ENCODE peak calls at places on chromosomes 16 and 17, in ten cellular contexts. K, D, B, M, J, P, N, G, U and I are unnamed samples.

GRCh38 chr16:27434141-27435051 is 32.4 kb downstream of the IL21R start:
- DNase-seq in K (peak; percentile 22), D (no peak), B (no peak), M (no peak), J (no peak), P (no peak), N (no peak), G (peak; percentile 46), U (no peak), I (peak; percentile 2)

GRCh38 chr16:48525201-48526057 is 84.6 kb downstream of the N4BP1 start:
- DNase-seq in K (no peak), D (no peak), B (no peak), M (no peak), J (no peak), P (no peak), N (no peak), G (peak; percentile 30), U (no peak), I (no peak)

GRCh38 chr16:50604610-50605009 is 56.4 kb downstream of the NKD1 start:
- DNase-seq in K (no peak), D (no peak), B (no peak), M (no peak), J (no peak), P (no peak), N (no peak), G (no peak), U (no peak), I (no peak)

GRCh38 chr16:89193021-89193575 is 7.2 kb downstream of the SLC22A31 start:
- DNase-seq in K (peak; percentile 75), D (no peak), B (peak; percentile 75), M (peak; percentile 93), J (peak; percentile 63), P (no peak), N (peak; percentile 27), G (peak; percentile 95), U (no peak), I (peak; percentile 75)

GRCh38 chr16:3842994-3843393 is 37.5 kb downstream of the CREBBP start:
- DNase-seq in K (no peak), D (no peak), B (peak; percentile 27), M (no peak), J (no peak), P (no peak), N (no peak), G (no peak), U (peak; percentile 49), I (no peak)

GRCh38 chr16:26365555-26365954 is 673.8 kb downstream of the HS3ST4 start:
- DNase-seq in K (no peak), D (no peak), B (no peak), M (no peak), J (no peak), P (no peak), N (no peak), G (no peak), U (no peak), I (no peak)

GRCh38 chr16:53053967-53054669 is 673 bp upstream of the CHD9 start:
- DNase-seq in K (no peak), D (no peak), B (peak; percentile 24), M (no peak), J (peak; percentile 9), P (no peak), N (no peak), G (peak; percentile 80), U (peak; percentile 44), I (peak; percentile 57)

GRCh38 chr17:28553000-28553505 is 629 bp upstream of the UNC119 start:
- DNase-seq in K (no peak), D (no peak), B (no peak), M (no peak), J (no peak), P (no peak), N (no peak), G (peak; percentile 19), U (no peak), I (no peak)

GRCh38 chr17:66965801-66966528 is 1.5 kb downstream of the CACNG4 start:
- DNase-seq in K (no peak), D (no peak), B (no peak), M (peak; percentile 78), J (no peak), P (no peak), N (no peak), G (no peak), U (no peak), I (no peak)

GRCh38 chr16:70582280-70582978 is 58.8 kb downstream of the SF3B3 start:
- DNase-seq in K (no peak), D (no peak), B (no peak), M (peak; percentile 61), J (no peak), P (no peak), N (no peak), G (no peak), U (no peak), I (peak; percentile 29)

GRCh38 chr16:89322381-89323119 is 105.0 kb downstream of the ZNF778 start:
- DNase-seq in K (no peak), D (no peak), B (peak; percentile 43), M (peak; percentile 89), J (no peak), P (peak; percentile 65), N (peak; percentile 40), G (peak; percentile 82), U (peak; percentile 92), I (peak; percentile 64)

GRCh38 chr16:82016964-82017363 is 5.7 kb upstream of the SDR42E1 start:
- DNase-seq in K (no peak), D (peak; percentile 17), B (no peak), M (peak; percentile 57), J (no peak), P (no peak), N (peak; percentile 91), G (no peak), U (peak; percentile 37), I (no peak)

GRCh38 chr16:27951752-27952151 is 111.8 kb downstream of the GSG1L start:
- DNase-seq in K (no peak), D (no peak), B (no peak), M (peak; percentile 75), J (peak; percentile 2), P (no peak), N (peak; percentile 15), G (no peak), U (no peak), I (no peak)

GRCh38 chr17:35087731-35088646 is 24.5 kb upstream of the RFFL start:
- DNase-seq in K (peak; percentile 56), D (peak; percentile 26), B (peak; percentile 42), M (peak; percentile 80), J (peak; percentile 34), P (no peak), N (peak; percentile 35), G (peak; percentile 84), U (peak; percentile 52), I (peak; percentile 49)

GRCh38 chr17:4972322-4972721 is 4.7 kb upstream of the SPAG7 start:
- DNase-seq in K (no peak), D (no peak), B (no peak), M (no peak), J (no peak), P (no peak), N (no peak), G (peak; percentile 66), U (no peak), I (no peak)

GRCh38 chr16:64865037-64865696 is 256.7 kb downstream of the CDH11 start:
- DNase-seq in K (no peak), D (no peak), B (no peak), M (no peak), J (peak; percentile 17), P (no peak), N (no peak), G (no peak), U (peak; percentile 6), I (no peak)

GRCh38 chr16:11334831-11335404 is 10.3 kb upstream of the RMI2 start:
- DNase-seq in K (no peak), D (no peak), B (no peak), M (no peak), J (no peak), P (no peak), N (no peak), G (no peak), U (no peak), I (no peak)

GRCh38 chr17:66347661-66348604 is 45.5 kb downstream of the PRKCA start:
- DNase-seq in K (no peak), D (no peak), B (no peak), M (no peak), J (peak; percentile 35), P (no peak), N (peak; percentile 54), G (no peak), U (peak; percentile 47), I (no peak)

GRCh38 chr17:4852504-4853075 is 19.4 kb downstream of the MINK1 start:
- DNase-seq in K (no peak), D (no peak), B (peak; percentile 22), M (peak; percentile 93), J (peak; percentile 16), P (peak; percentile 38), N (peak; percentile 68), G (peak; percentile 35), U (peak; percentile 41), I (no peak)

GRCh38 chr16:27301236-27301861 is 12.4 kb upstream of the IL4R start:
- DNase-seq in K (no peak), D (no peak), B (no peak), M (no peak), J (no peak), P (no peak), N (no peak), G (no peak), U (no peak), I (no peak)

GRCh38 chr16:52924162-52924561 is 128.5 kb downstream of the CHD9NB start:
- DNase-seq in K (no peak), D (no peak), B (no peak), M (no peak), J (no peak), P (no peak), N (no peak), G (no peak), U (no peak), I (no peak)

GRCh38 chr16:21167929-21168602 is 9.6 kb downstream of the LDAF1 start:
- DNase-seq in K (no peak), D (no peak), B (no peak), M (no peak), J (no peak), P (no peak), N (no peak), G (no peak), U (no peak), I (no peak)
- TF ChIP-seq CTCF in K (no peak), D (no peak), B (no peak), M (no peak), J (no peak), P (no peak), N (no peak), G (no peak), U (no peak), I (no peak)

GRCh38 chr17:9435165-9435564 is 140.5 kb downstream of the STX8 start:
- DNase-seq in K (no peak), D (no peak), B (no peak), M (no peak), J (no peak), P (no peak), N (no peak), G (no peak), U (no peak), I (no peak)
- TF ChIP-seq CTCF in K (no peak), D (no peak), B (no peak), M (no peak), J (no peak), P (no peak), N (no peak), G (no peak), U (no peak), I (no peak)

GRCh38 chr17:73362697-73363096 is 50.9 kb upstream of the CDC42EP4 start:
- DNase-seq in K (no peak), D (no peak), B (no peak), M (peak; percentile 44), J (no peak), P (no peak), N (no peak), G (no peak), U (no peak), I (no peak)
- TF ChIP-seq CTCF in K (no peak), D (no peak), B (no peak), M (no peak), J (no peak), P (no peak), N (no peak), G (no peak), U (no peak), I (no peak)

GRCh38 chr16:5056347-5056746 is 9.4 kb downstream of the C16orf89 start:
- DNase-seq in K (no peak), D (no peak), B (peak; percentile 66), M (peak; percentile 88), J (peak; percentile 18), P (no peak), N (peak; percentile 29), G (no peak), U (no peak), I (no peak)
- TF ChIP-seq CTCF in K (peak; percentile 61), D (no peak), B (peak; percentile 71), M (peak; percentile 51), J (peak; percentile 71), P (peak; percentile 52), N (peak; percentile 55), G (no peak), U (peak; percentile 33), I (no peak)